ENCODE peak calls at places on chromosomes 6 and 20, in four cellular contexts. One of them, this sample, is unnamed.

GRCh38 chr6:159984268-159984786 is 15.4 kb downstream of the IGF2R start:
- DNase-seq in K562: no peak
- DNase-seq in WTC11: no peak
- DNase-seq in HepG2: no peak
- DNase-seq in this sample: no peak

GRCh38 chr20:39850821-39851330 is 838.2 kb downstream of the MAFB start:
- DNase-seq in K562: no peak
- DNase-seq in WTC11: no peak
- DNase-seq in HepG2: no peak
- DNase-seq in this sample: no peak

GRCh38 chr6:39090036-39090435 is 24.9 kb downstream of the SAYSD1 start:
- DNase-seq in K562: no peak
- DNase-seq in WTC11: no peak
- DNase-seq in HepG2: no peak
- DNase-seq in this sample: no peak

GRCh38 chr20:11260611-11261010 is 586.8 kb upstream of the JAG1 start:
- DNase-seq in K562: no peak
- DNase-seq in WTC11: no peak
- DNase-seq in HepG2: no peak
- DNase-seq in this sample: no peak

GRCh38 chr6:158773581-158774449 is 45.4 kb downstream of the EZR start:
- DNase-seq in K562: no peak
- DNase-seq in WTC11: no peak
- DNase-seq in HepG2: no peak
- DNase-seq in this sample: no peak

GRCh38 chr6:4907602-4908001 is 96.2 kb downstream of the RPP40 start:
- DNase-seq in K562: no peak
- DNase-seq in WTC11: no peak
- DNase-seq in HepG2: no peak
- DNase-seq in this sample: no peak

GRCh38 chr20:48826883-48827771 is 672 bp downstream of the PREX1 start:
- DNase-seq in K562: no peak
- DNase-seq in WTC11: peak
- DNase-seq in HepG2: no peak
- DNase-seq in this sample: peak

GRCh38 chr20:3753098-3753497 is 14.5 kb downstream of the ADISSP start:
- DNase-seq in K562: peak
- DNase-seq in WTC11: peak
- DNase-seq in HepG2: peak
- DNase-seq in this sample: peak

GRCh38 chr20:61589055-61589385 is 337.0 kb downstream of the CDH4 start:
- DNase-seq in K562: no peak
- DNase-seq in WTC11: no peak
- DNase-seq in HepG2: no peak
- DNase-seq in this sample: no peak

GRCh38 chr6:98977606-98978292 is 30.0 kb upstream of the FBXL4 start:
- DNase-seq in K562: no peak
- DNase-seq in WTC11: no peak
- DNase-seq in HepG2: no peak
- DNase-seq in this sample: no peak

GRCh38 chr20:48846516-48847492 is 19.0 kb upstream of the PREX1 start:
- DNase-seq in K562: peak
- DNase-seq in WTC11: peak
- DNase-seq in HepG2: no peak
- DNase-seq in this sample: no peak

GRCh38 chr6:158649289-158650143 is at the start of gene SYTL3:
- DNase-seq in K562: no peak
- DNase-seq in WTC11: no peak
- DNase-seq in HepG2: no peak
- DNase-seq in this sample: no peak

GRCh38 chr6:52149076-52149475 is 37.1 kb upstream of the IL17A start:
- DNase-seq in K562: no peak
- DNase-seq in WTC11: no peak
- DNase-seq in HepG2: no peak
- DNase-seq in this sample: no peak

DNA sequence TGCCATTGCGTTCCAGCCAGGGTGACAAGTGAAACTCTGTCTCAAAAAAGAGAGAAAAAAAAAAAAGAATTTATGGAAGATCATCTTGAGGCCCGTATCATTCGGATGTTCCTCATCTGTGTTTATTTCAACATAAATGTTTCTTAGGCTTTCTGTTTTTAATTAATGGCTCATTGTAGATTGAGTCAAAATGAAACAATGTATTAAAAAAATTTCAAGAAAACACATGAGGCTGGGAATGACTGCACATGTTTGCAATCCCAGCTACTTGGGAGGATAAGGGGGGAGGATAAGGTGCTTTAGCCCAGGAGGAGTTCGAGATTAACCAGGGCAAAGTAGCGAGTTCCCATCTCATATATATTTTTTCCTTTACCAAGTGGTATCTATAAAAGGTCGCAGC is 47.3 kb downstream of the ITCH start:
- DNase-seq in K562: no peak
- DNase-seq in WTC11: no peak
- DNase-seq in HepG2: no peak
- DNase-seq in this sample: no peak
- TF ChIP-seq ELF4 in K562: no peak
- TF ChIP-seq ELF4 in WTC11: no peak
- TF ChIP-seq ELF4 in HepG2: no peak
- TF ChIP-seq ELF4 in this sample: no peak

GRCh38 chr6:3808189-3808588 is 41.0 kb upstream of the FAM50B start:
- DNase-seq in K562: no peak
- DNase-seq in WTC11: no peak
- DNase-seq in HepG2: no peak
- DNase-seq in this sample: no peak
- TF ChIP-seq ELF4 in K562: no peak
- TF ChIP-seq ELF4 in WTC11: no peak
- TF ChIP-seq ELF4 in HepG2: no peak
- TF ChIP-seq ELF4 in this sample: no peak

GRCh38 chr6:45966797-45967196 is 48.9 kb downstream of the CLIC5 start:
- DNase-seq in K562: no peak
- DNase-seq in WTC11: no peak
- DNase-seq in HepG2: no peak
- DNase-seq in this sample: no peak

GRCh38 chr6:45966340-45966739 is 49.3 kb downstream of the CLIC5 start:
- DNase-seq in K562: no peak
- DNase-seq in WTC11: no peak
- DNase-seq in HepG2: no peak
- DNase-seq in this sample: no peak

GRCh38 chr6:45964300-45964699 is 51.4 kb downstream of the CLIC5 start:
- DNase-seq in K562: no peak
- DNase-seq in WTC11: no peak
- DNase-seq in HepG2: no peak
- DNase-seq in this sample: no peak

GRCh38 chr6:45965007-45965406 is 50.7 kb downstream of the CLIC5 start:
- DNase-seq in K562: no peak
- DNase-seq in WTC11: no peak
- DNase-seq in HepG2: no peak
- DNase-seq in this sample: no peak

GRCh38 chr6:45965787-45966186 is 49.9 kb downstream of the CLIC5 start:
- DNase-seq in K562: no peak
- DNase-seq in WTC11: no peak
- DNase-seq in HepG2: no peak
- DNase-seq in this sample: no peak
- TF ChIP-seq ELF4 in K562: no peak
- TF ChIP-seq ELF4 in WTC11: no peak
- TF ChIP-seq ELF4 in HepG2: no peak
- TF ChIP-seq ELF4 in this sample: no peak

GRCh38 chr20:32359633-32360332 is 1.7 kb downstream of the ASXL1 start:
- DNase-seq in K562: no peak
- DNase-seq in WTC11: no peak
- DNase-seq in HepG2: no peak
- DNase-seq in this sample: no peak
- TF ChIP-seq ELF4 in K562: no peak
- TF ChIP-seq ELF4 in WTC11: no peak
- TF ChIP-seq ELF4 in HepG2: no peak
- TF ChIP-seq ELF4 in this sample: no peak

GRCh38 chr6:73309534-73309783 is 44.6 kb downstream of the DPPA5 start:
- DNase-seq in K562: no peak
- DNase-seq in WTC11: no peak
- DNase-seq in HepG2: no peak
- DNase-seq in this sample: no peak

GRCh38 chr6:73309784-73310502 is 44.1 kb downstream of the DPPA5 start:
- DNase-seq in K562: peak
- DNase-seq in WTC11: peak
- DNase-seq in HepG2: no peak
- DNase-seq in this sample: no peak

GRCh38 chr6:73314577-73315492 is 39.2 kb downstream of the DPPA5 start:
- DNase-seq in K562: no peak
- DNase-seq in WTC11: peak
- DNase-seq in HepG2: no peak
- DNase-seq in this sample: no peak

GRCh38 chr6:73308712-73309533 is 45.2 kb downstream of the DPPA5 start:
- DNase-seq in K562: peak
- DNase-seq in WTC11: peak
- DNase-seq in HepG2: no peak
- DNase-seq in this sample: no peak
- TF ChIP-seq ELF4 in K562: no peak
- TF ChIP-seq ELF4 in WTC11: no peak
- TF ChIP-seq ELF4 in HepG2: no peak
- TF ChIP-seq ELF4 in this sample: no peak

GRCh38 chr6:14038636-14039035 is 78.9 kb upstream of the CD83 start:
- DNase-seq in K562: no peak
- DNase-seq in WTC11: no peak
- DNase-seq in HepG2: no peak
- DNase-seq in this sample: no peak

GRCh38 chr6:14037402-14038277 is 79.9 kb upstream of the CD83 start:
- DNase-seq in K562: no peak
- DNase-seq in WTC11: no peak
- DNase-seq in HepG2: no peak
- DNase-seq in this sample: no peak

GRCh38 chr6:14040042-14040441 is 77.5 kb upstream of the CD83 start:
- DNase-seq in K562: peak
- DNase-seq in WTC11: no peak
- DNase-seq in HepG2: peak
- DNase-seq in this sample: no peak

GRCh38 chr6:14036911-14037310 is 80.7 kb upstream of the CD83 start:
- DNase-seq in K562: no peak
- DNase-seq in WTC11: no peak
- DNase-seq in HepG2: no peak
- DNase-seq in this sample: no peak

GRCh38 chr6:14039038-14039437 is 78.5 kb upstream of the CD83 start:
- DNase-seq in K562: peak
- DNase-seq in WTC11: no peak
- DNase-seq in HepG2: no peak
- DNase-seq in this sample: no peak
- TF ChIP-seq ELF4 in K562: no peak
- TF ChIP-seq ELF4 in WTC11: no peak
- TF ChIP-seq ELF4 in HepG2: no peak
- TF ChIP-seq ELF4 in this sample: no peak

DNA sequence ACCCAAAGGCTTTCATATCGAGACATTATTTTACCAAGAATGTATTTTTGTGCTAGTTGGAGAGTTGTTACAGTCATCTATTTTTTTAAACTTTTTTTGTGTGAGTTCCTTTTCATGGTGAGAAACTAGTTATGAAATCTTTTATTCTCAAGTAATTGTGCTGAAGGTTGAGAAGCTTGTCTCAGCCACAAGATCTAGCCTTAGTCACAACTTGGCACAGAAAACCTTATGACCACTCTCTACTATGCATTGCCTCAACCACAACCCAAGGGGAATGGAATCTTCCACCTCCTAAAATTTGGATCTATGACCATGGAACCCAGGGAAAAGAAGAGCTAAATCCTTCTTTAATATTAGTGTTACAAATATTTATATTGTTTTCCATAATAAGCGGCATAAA is 58.5 kb downstream of the HS3ST5 start:
- DNase-seq in K562: no peak
- DNase-seq in WTC11: no peak
- DNase-seq in HepG2: no peak
- DNase-seq in this sample: no peak
- TF ChIP-seq ELF4 in K562: no peak
- TF ChIP-seq ELF4 in WTC11: no peak
- TF ChIP-seq ELF4 in HepG2: no peak
- TF ChIP-seq ELF4 in this sample: no peak